ENCODE peak calls at places on chromosome 22, in five cellular contexts. T is H9, I is Caco-2, M is transverse colon, L is cardiac muscle cell. W is an unnamed sample. For H3K4me1, the result is how much of the 10 kb centered on the place peaks cover.

GRCh38 chr22:26286091-26286780 is 117.0 kb downstream of the SEZ6L start:
- DNase-seq in L (no peak), I (no peak), T (no peak), M (no peak), W (no peak)

GRCh38 chr22:43860831-43861230 is 1.5 kb downstream of the SULT4A1 start:
- DNase-seq in M (no peak), I (no peak), L (no peak), T (peak), W (no peak)

GRCh38 chr22:27844256-27844655 is 42.7 kb upstream of the MN1 start:
- DNase-seq in T (no peak), L (no peak), M (no peak), I (no peak), W (no peak)

GRCh38 chr22:28418063-28418462 is 261.6 kb downstream of the TTC28 start:
- DNase-seq in M (no peak), I (no peak), T (no peak), L (no peak), W (no peak)

GRCh38 chr22:28111501-28111900 is 192.4 kb upstream of the PITPNB start:
- DNase-seq in M (no peak), T (no peak), L (no peak), I (no peak), W (no peak)

GRCh38 chr22:46459347-46460065 is 77.9 kb downstream of the CELSR1 start:
- DNase-seq in L (no peak), T (no peak), I (no peak), M (no peak), W (no peak)

GRCh38 chr22:46614070-46614931 is 5.9 kb upstream of the GRAMD4 start:
- DNase-seq in L (no peak), T (no peak), I (no peak), M (peak), W (no peak)

GRCh38 chr22:44096736-44097135 is 72.6 kb downstream of the PARVB start:
- DNase-seq in I (no peak), M (no peak), L (no peak), T (no peak), W (no peak)

GRCh38 chr22:30602049-30602448 is 4.9 kb upstream of the TCN2 start:
- DNase-seq in L (peak), M (no peak), I (peak), T (peak), W (no peak)

GRCh38 chr22:45309422-45310227 is at the start of gene FAM118A:
- DNase-seq in I (peak), T (peak), M (peak), L (peak), W (peak)

GRCh38 chr22:34946339-34946985 is 119.5 kb upstream of the ISX start:
- DNase-seq in I (no peak), M (no peak), L (no peak), T (no peak), W (no peak)

DNA sequence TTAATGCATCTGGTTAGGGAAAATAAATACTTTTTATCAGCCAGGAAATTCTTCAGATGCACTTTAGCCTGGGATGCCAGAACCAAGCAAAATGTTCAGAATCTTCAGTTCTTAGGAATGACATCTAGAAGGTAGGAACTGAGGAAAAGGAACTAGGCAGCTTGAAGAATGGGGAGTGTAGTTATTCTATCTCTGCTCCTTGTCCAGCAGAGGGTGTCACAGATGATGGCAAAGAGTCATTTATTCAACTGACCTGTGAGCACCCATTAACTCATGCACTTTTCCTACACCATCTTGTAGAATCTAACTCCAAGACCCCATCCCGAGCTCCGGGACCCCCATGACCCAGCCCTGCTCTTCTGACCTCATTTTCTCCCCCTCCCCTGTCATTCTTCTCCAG is 122.1 kb upstream of the ISX start:
- DNase-seq in I (peak), M (no peak), L (no peak), T (no peak), W (no peak)
- TF ChIP-seq CTCF in I (peak), M (peak), L (no peak), T (peak), W (no peak)

GRCh38 chr22:40081662-40082061 is 86.9 kb downstream of the FAM83F start:
- DNase-seq in L (no peak), I (no peak), T (no peak), M (no peak), W (no peak)

GRCh38 chr22:40082184-40082583 is 87.4 kb downstream of the FAM83F start:
- DNase-seq in L (no peak), M (no peak), I (no peak), T (no peak), W (no peak)

GRCh38 chr22:40084246-40084645 is 89.5 kb downstream of the FAM83F start:
- DNase-seq in I (no peak), T (no peak), L (no peak), M (no peak), W (no peak)

GRCh38 chr22:40088818-40089217 is 88.9 kb upstream of the TNRC6B start:
- DNase-seq in I (no peak), L (no peak), M (no peak), T (no peak), W (no peak)

DNA sequence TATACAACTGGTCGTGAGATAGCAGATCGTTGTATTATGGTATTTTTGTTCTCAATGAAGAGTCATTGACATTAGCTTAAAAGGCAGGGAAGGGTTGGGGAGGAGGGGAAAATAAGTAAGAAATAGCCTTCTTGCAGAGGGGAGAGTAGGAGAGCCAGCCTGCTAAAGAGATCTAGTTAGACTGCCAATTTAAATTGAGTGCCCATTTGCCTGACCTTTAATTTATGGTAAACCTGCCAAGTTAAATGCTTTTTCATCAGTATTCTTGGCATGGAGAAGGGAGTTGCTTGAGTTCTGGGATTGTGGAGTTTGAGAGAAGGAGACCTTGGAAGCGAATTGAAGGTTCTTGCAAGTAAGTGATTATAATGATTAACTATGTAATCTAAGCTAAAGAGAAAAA is 89.0 kb downstream of the FAM83F start:
- DNase-seq in L (no peak), T (no peak), M (no peak), I (no peak), W (no peak)
- H3K4me1 ChIP-seq in L (under half), T (under half), M (under half), I (under half), W (under half)

GRCh38 chr22:32123657-32124056 is 35.4 kb downstream of the C22orf42 start:
- DNase-seq in T (peak), M (no peak), I (peak), L (no peak), W (no peak)

GRCh38 chr22:32122899-32123298 is 36.2 kb downstream of the C22orf42 start:
- DNase-seq in M (no peak), T (no peak), L (no peak), I (no peak), W (no peak)

GRCh38 chr22:32120603-32121002 is 38.5 kb downstream of the C22orf42 start:
- DNase-seq in L (no peak), I (no peak), T (no peak), M (no peak), W (no peak)

GRCh38 chr22:32119568-32120235 is 39.4 kb downstream of the C22orf42 start:
- DNase-seq in I (no peak), L (no peak), M (no peak), T (peak), W (no peak)
- TF ChIP-seq CTCF in I (peak), L (no peak), M (no peak), T (peak), W (no peak)

DNA sequence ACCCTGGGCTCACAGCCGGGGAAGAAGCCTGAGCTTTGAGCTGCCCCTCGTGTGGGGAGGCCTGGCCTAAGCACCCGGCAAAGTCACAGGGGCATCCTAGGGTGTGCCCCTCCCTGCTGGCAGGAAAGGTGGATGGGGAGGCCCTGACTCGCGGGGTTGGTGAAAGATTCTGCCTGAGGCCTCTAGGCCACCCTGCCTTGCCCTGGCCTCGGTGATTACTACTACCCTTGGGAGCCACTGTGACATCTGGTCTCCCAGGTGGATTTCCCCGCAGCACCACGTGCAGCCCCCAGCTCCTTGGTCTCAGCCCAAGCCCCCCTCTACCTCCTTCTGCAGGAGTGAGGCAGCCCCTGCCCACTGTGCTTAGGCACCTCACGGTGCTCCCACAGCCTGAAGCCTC is 23.9 kb downstream of the GNAZ start:
- DNase-seq in I (no peak), M (no peak), L (no peak), T (no peak), W (no peak)
- H3K4me1 ChIP-seq in I (under half), M (under half), L (under half), T (under half), W (under half)

DNA sequence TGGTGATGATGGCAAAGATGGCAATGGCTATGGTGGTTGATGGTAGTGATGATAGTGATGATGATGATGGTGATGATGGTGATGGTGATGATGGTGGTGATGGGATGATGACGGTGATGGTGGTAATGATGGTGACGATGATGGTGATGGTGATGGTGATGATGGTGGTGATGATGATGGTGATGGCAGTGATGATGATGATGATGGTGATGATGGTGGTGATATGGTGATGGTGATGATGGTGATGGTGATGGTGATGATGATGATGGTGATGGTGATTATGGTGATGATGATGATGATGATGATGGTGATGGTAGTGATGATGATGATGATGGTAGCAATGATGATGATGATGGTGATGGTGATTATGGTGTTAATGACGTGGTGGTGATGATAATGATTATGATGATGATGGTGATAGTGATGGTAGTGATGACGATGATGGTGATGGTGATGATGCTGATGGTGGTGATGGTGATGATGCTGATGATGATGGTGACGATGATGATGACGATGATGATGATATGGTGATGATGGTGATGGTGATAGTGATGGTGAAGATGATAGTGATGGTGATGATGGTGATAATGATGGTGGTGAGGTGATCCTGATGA is 232.1 kb downstream of the BRD1 start:
- DNase-seq in M (no peak), T (no peak), I (no peak), L (no peak), W (no peak)
- TF ChIP-seq CTCF in M (no peak), T (no peak), I (no peak), L (no peak), W (no peak)

GRCh38 chr22:17269224-17269606 is 50.0 kb upstream of the ADA2 start:
- DNase-seq in L (no peak), T (no peak), M (no peak), I (no peak), W (no peak)
- H3K4me1 ChIP-seq in L (under half), T (under half), M (under half), I (under half), W (under half)

GRCh38 chr22:38786631-38787030 is 7.3 kb downstream of the DNAL4 start:
- DNase-seq in I (no peak), M (no peak), L (no peak), T (no peak), W (no peak)

GRCh38 chr22:38788417-38788816 is 5.5 kb downstream of the DNAL4 start:
- DNase-seq in L (peak), T (no peak), M (no peak), I (no peak), W (no peak)

GRCh38 chr22:38788846-38789245 is 5.1 kb downstream of the DNAL4 start:
- DNase-seq in T (no peak), L (no peak), M (no peak), I (no peak), W (no peak)

GRCh38 chr22:38788016-38788415 is 5.9 kb downstream of the DNAL4 start:
- DNase-seq in M (no peak), I (no peak), T (no peak), L (no peak), W (no peak)

GRCh38 chr22:38789606-38790005 is 4.3 kb downstream of the DNAL4 start:
- DNase-seq in I (no peak), M (no peak), L (no peak), T (no peak), W (no peak)
- TF ChIP-seq CTCF in I (no peak), M (no peak), L (no peak), T (no peak), W (no peak)

GRCh38 chr22:36367479-36367878 is 20.3 kb downstream of the MYH9 start:
- DNase-seq in T (no peak), I (no peak), L (no peak), M (no peak), W (no peak)

GRCh38 chr22:36367066-36367465 is 20.7 kb downstream of the MYH9 start:
- DNase-seq in L (no peak), M (no peak), I (no peak), T (no peak), W (no peak)

GRCh38 chr22:36369004-36369921 is 18.5 kb downstream of the MYH9 start:
- DNase-seq in I (no peak), L (no peak), M (no peak), T (no peak), W (peak)

GRCh38 chr22:36369922-36370781 is 17.6 kb downstream of the MYH9 start:
- DNase-seq in I (no peak), T (no peak), M (peak), L (peak), W (peak)

GRCh38 chr22:36368359-36368983 is 19.3 kb downstream of the MYH9 start:
- DNase-seq in T (peak), I (peak), L (peak), M (no peak), W (peak)
- H3K4me1 ChIP-seq in T (under half), I (half or more), L (half or more), M (half or more), W (half or more)

GRCh38 chr22:21447694-21448402 is 19.3 kb upstream of the TMEM191C start:
- DNase-seq in T (peak), I (peak), L (no peak), M (no peak), W (no peak)
- TF ChIP-seq CTCF in T (peak), I (no peak), L (no peak), M (no peak), W (peak)

GRCh38 chr22:35548762-35549106 is 8.1 kb downstream of the RASD2 start:
- DNase-seq in T (no peak), L (no peak), M (no peak), I (no peak), W (no peak)

GRCh38 chr22:35546886-35547285 is 6.3 kb downstream of the RASD2 start:
- DNase-seq in M (no peak), L (no peak), I (no peak), T (no peak), W (no peak)

GRCh38 chr22:35551549-35552177 is 11.0 kb downstream of the RASD2 start:
- DNase-seq in L (no peak), T (no peak), M (no peak), I (no peak), W (no peak)

GRCh38 chr22:35547993-35548761 is 7.5 kb downstream of the RASD2 start:
- DNase-seq in M (no peak), I (peak), L (no peak), T (peak), W (no peak)

GRCh38 chr22:35549338-35549737 is 8.7 kb downstream of the RASD2 start:
- DNase-seq in I (no peak), M (no peak), T (no peak), L (no peak), W (no peak)
- H3K4me1 ChIP-seq in I (under half), M (under half), T (under half), L (under half), W (under half)